ENCODE peak calls at places on chromosome 17, in seven cellular contexts. One of them, this sample, is unnamed.
A peak's percentile ranks its signal among the peaks of the same experiment; 100 is the strongest.

GRCh38 chr17:233473-233941 is 52.1 kb upstream of the DOC2B start:
- DNase-seq in DMS153: no peak
- DNase-seq in AG09319: no peak
- DNase-seq in A549: no peak
- DNase-seq in effector memory CD8-positive, alpha-beta T cell: no peak
- DNase-seq in astrocyte of the spinal cord: no peak
- DNase-seq in NCI-H1694 treated with DMSO at 0.1 percent for 48 hours: no peak
- DNase-seq in this sample: no peak

GRCh38 chr17:76382803-76383644 is 1.4 kb upstream of the SPHK1 start:
- DNase-seq in DMS153: no peak
- DNase-seq in AG09319: no peak
- DNase-seq in A549: peak; percentile 75
- DNase-seq in effector memory CD8-positive, alpha-beta T cell: peak; percentile 36
- DNase-seq in astrocyte of the spinal cord: peak; percentile 69
- DNase-seq in NCI-H1694 treated with DMSO at 0.1 percent for 48 hours: no peak
- DNase-seq in this sample: peak; percentile 64

GRCh38 chr17:16997514-16998429 is 25.9 kb upstream of the TNFRSF13B start:
- DNase-seq in DMS153: no peak
- DNase-seq in AG09319: no peak
- DNase-seq in A549: peak; percentile 80
- DNase-seq in effector memory CD8-positive, alpha-beta T cell: no peak
- DNase-seq in astrocyte of the spinal cord: no peak
- DNase-seq in NCI-H1694 treated with DMSO at 0.1 percent for 48 hours: no peak
- DNase-seq in this sample: no peak

GRCh38 chr17:82947051-82947991 is 107.5 kb upstream of the ZNF750 start:
- DNase-seq in DMS153: no peak
- DNase-seq in AG09319: no peak
- DNase-seq in A549: no peak
- DNase-seq in effector memory CD8-positive, alpha-beta T cell: no peak
- DNase-seq in astrocyte of the spinal cord: no peak
- DNase-seq in NCI-H1694 treated with DMSO at 0.1 percent for 48 hours: no peak
- DNase-seq in this sample: no peak

GRCh38 chr17:28320215-28321061 is 1.4 kb downstream of the TMEM97 start:
- DNase-seq in DMS153: no peak
- DNase-seq in AG09319: no peak
- DNase-seq in A549: no peak
- DNase-seq in effector memory CD8-positive, alpha-beta T cell: no peak
- DNase-seq in astrocyte of the spinal cord: no peak
- DNase-seq in NCI-H1694 treated with DMSO at 0.1 percent for 48 hours: no peak
- DNase-seq in this sample: no peak

GRCh38 chr17:76872221-76872873 is 4.1 kb downstream of the MGAT5B start:
- DNase-seq in DMS153: no peak
- DNase-seq in AG09319: peak; percentile 63
- DNase-seq in A549: peak; percentile 89
- DNase-seq in effector memory CD8-positive, alpha-beta T cell: no peak
- DNase-seq in astrocyte of the spinal cord: peak; percentile 96
- DNase-seq in NCI-H1694 treated with DMSO at 0.1 percent for 48 hours: no peak
- DNase-seq in this sample: no peak

GRCh38 chr17:68310141-68310540 is 18.8 kb downstream of the ARSG start:
- DNase-seq in DMS153: no peak
- DNase-seq in AG09319: no peak
- DNase-seq in A549: no peak
- DNase-seq in effector memory CD8-positive, alpha-beta T cell: no peak
- DNase-seq in astrocyte of the spinal cord: no peak
- DNase-seq in NCI-H1694 treated with DMSO at 0.1 percent for 48 hours: no peak
- DNase-seq in this sample: peak; percentile 21

GRCh38 chr17:6713130-6713917 is at the start of gene SLC13A5:
- DNase-seq in DMS153: no peak
- DNase-seq in AG09319: no peak
- DNase-seq in A549: peak; percentile 80
- DNase-seq in effector memory CD8-positive, alpha-beta T cell: no peak
- DNase-seq in astrocyte of the spinal cord: no peak
- DNase-seq in NCI-H1694 treated with DMSO at 0.1 percent for 48 hours: no peak
- DNase-seq in this sample: no peak

GRCh38 chr17:79915850-79916430 is 76.7 kb upstream of the CBX4 start:
- DNase-seq in DMS153: no peak
- DNase-seq in AG09319: no peak
- DNase-seq in A549: peak; percentile 77
- DNase-seq in effector memory CD8-positive, alpha-beta T cell: no peak
- DNase-seq in astrocyte of the spinal cord: no peak
- DNase-seq in NCI-H1694 treated with DMSO at 0.1 percent for 48 hours: no peak
- DNase-seq in this sample: no peak

GRCh38 chr17:82030470-82031302 is 792 bp upstream of the RAC3 start:
- DNase-seq in DMS153: peak; percentile 40
- DNase-seq in AG09319: peak; percentile 51
- DNase-seq in A549: peak; percentile 93
- DNase-seq in effector memory CD8-positive, alpha-beta T cell: peak; percentile 79
- DNase-seq in astrocyte of the spinal cord: peak; percentile 84
- DNase-seq in NCI-H1694 treated with DMSO at 0.1 percent for 48 hours: peak; percentile 67
- DNase-seq in this sample: peak; percentile 76

GRCh38 chr17:82963104-82963950 is 116.1 kb upstream of the METRNL start:
- DNase-seq in DMS153: peak; percentile 41
- DNase-seq in AG09319: peak; percentile 62
- DNase-seq in A549: peak; percentile 28
- DNase-seq in effector memory CD8-positive, alpha-beta T cell: no peak
- DNase-seq in astrocyte of the spinal cord: peak; percentile 78
- DNase-seq in NCI-H1694 treated with DMSO at 0.1 percent for 48 hours: no peak
- DNase-seq in this sample: no peak

GRCh38 chr17:68634345-68634876 is 33.2 kb upstream of the FAM20A start:
- DNase-seq in DMS153: no peak
- DNase-seq in AG09319: no peak
- DNase-seq in A549: peak; percentile 12
- DNase-seq in effector memory CD8-positive, alpha-beta T cell: no peak
- DNase-seq in astrocyte of the spinal cord: no peak
- DNase-seq in NCI-H1694 treated with DMSO at 0.1 percent for 48 hours: no peak
- DNase-seq in this sample: no peak

GRCh38 chr17:36650096-36650764 is 48.8 kb downstream of the MRM1 start:
- DNase-seq in DMS153: no peak
- DNase-seq in AG09319: no peak
- DNase-seq in A549: no peak
- DNase-seq in effector memory CD8-positive, alpha-beta T cell: no peak
- DNase-seq in astrocyte of the spinal cord: no peak
- DNase-seq in NCI-H1694 treated with DMSO at 0.1 percent for 48 hours: no peak
- DNase-seq in this sample: no peak